ENCODE peak calls at places on chromosomes 7 and 10, in five cellular contexts. One of them, this sample, is unnamed.
A peak's percentile ranks its signal among the peaks of the same experiment; 100 is the strongest.

GRCh38 chr7:36283711-36284130 is 105.9 kb upstream of the ANLN start:
- DNase-seq in HCT116: no peak
- DNase-seq in HepG2: no peak
- DNase-seq in H1: no peak
- DNase-seq in GM12878: no peak
- DNase-seq in this sample: no peak

GRCh38 chr10:112471878-112472487 is 25.0 kb downstream of the VTI1A start:
- DNase-seq in HCT116: peak; percentile 72
- DNase-seq in HepG2: peak; percentile 52
- DNase-seq in H1: peak; percentile 55
- DNase-seq in GM12878: peak; percentile 25
- DNase-seq in this sample: peak; percentile 26

GRCh38 chr10:124025638-124026336 is 67.6 kb downstream of the CHST15 start:
- DNase-seq in HCT116: peak; percentile 15
- DNase-seq in HepG2: peak; percentile 48
- DNase-seq in H1: no peak
- DNase-seq in GM12878: no peak
- DNase-seq in this sample: peak; percentile 10

GRCh38 chr10:132302421-132302820 is 5.3 kb downstream of the STK32C start:
- DNase-seq in HCT116: no peak
- DNase-seq in HepG2: no peak
- DNase-seq in H1: no peak
- DNase-seq in GM12878: no peak
- DNase-seq in this sample: no peak

GRCh38 chr10:93461124-93461806 is 20.9 kb downstream of the MYOF start:
- DNase-seq in HCT116: no peak
- DNase-seq in HepG2: no peak
- DNase-seq in H1: no peak
- DNase-seq in GM12878: no peak
- DNase-seq in this sample: no peak

GRCh38 chr10:79022565-79023488 is 45.9 kb upstream of the ZMIZ1 start:
- DNase-seq in HCT116: peak; percentile 35
- DNase-seq in HepG2: peak; percentile 65
- DNase-seq in H1: peak; percentile 67
- DNase-seq in GM12878: peak; percentile 12
- DNase-seq in this sample: peak; percentile 94

GRCh38 chr7:116963234-116963633 is 9.9 kb downstream of the ST7 start:
- DNase-seq in HCT116: no peak
- DNase-seq in HepG2: no peak
- DNase-seq in H1: no peak
- DNase-seq in GM12878: no peak
- DNase-seq in this sample: no peak

GRCh38 chr10:16967000-16967865 is 150.0 kb upstream of the RSU1 start:
- DNase-seq in HCT116: no peak
- DNase-seq in HepG2: no peak
- DNase-seq in H1: no peak
- DNase-seq in GM12878: no peak
- DNase-seq in this sample: no peak

GRCh38 chr7:125184801-125185200 is 255.2 kb upstream of the POT1 start:
- DNase-seq in HCT116: no peak
- DNase-seq in HepG2: no peak
- DNase-seq in H1: no peak
- DNase-seq in GM12878: no peak
- DNase-seq in this sample: no peak

GRCh38 chr7:93622036-93622714 is 47.7 kb upstream of the CALCR start:
- DNase-seq in HCT116: peak; percentile 38
- DNase-seq in HepG2: peak; percentile 20
- DNase-seq in H1: no peak
- DNase-seq in GM12878: no peak
- DNase-seq in this sample: peak; percentile 35

GRCh38 chr10:73591935-73592699 is 975 bp upstream of the USP54 start:
- DNase-seq in HCT116: peak; percentile 48
- DNase-seq in HepG2: peak; percentile 95
- DNase-seq in H1: no peak
- DNase-seq in GM12878: peak; percentile 31
- DNase-seq in this sample: peak; percentile 83

GRCh38 chr10:3526721-3527120 is 258.3 kb downstream of the KLF6 start:
- DNase-seq in HCT116: no peak
- DNase-seq in HepG2: no peak
- DNase-seq in H1: no peak
- DNase-seq in GM12878: no peak
- DNase-seq in this sample: no peak

GRCh38 chr10:108204528-108205313 is 1040.2 kb upstream of the SORCS1 start:
- DNase-seq in HCT116: no peak
- DNase-seq in HepG2: no peak
- DNase-seq in H1: no peak
- DNase-seq in GM12878: peak; percentile 11
- DNase-seq in this sample: peak; percentile 6

GRCh38 chr10:14583252-14583651 is 191.4 kb downstream of the FAM107B start:
- DNase-seq in HCT116: no peak
- DNase-seq in HepG2: no peak
- DNase-seq in H1: no peak
- DNase-seq in GM12878: no peak
- DNase-seq in this sample: no peak

GRCh38 chr7:84083846-84084245 is 110.7 kb downstream of the SEMA3A start:
- DNase-seq in HCT116: no peak
- DNase-seq in HepG2: no peak
- DNase-seq in H1: no peak
- DNase-seq in GM12878: no peak
- DNase-seq in this sample: no peak

GRCh38 chr7:13800694-13801448 is 188.6 kb downstream of the ETV1 start:
- DNase-seq in HCT116: no peak
- DNase-seq in HepG2: no peak
- DNase-seq in H1: no peak
- DNase-seq in GM12878: no peak
- DNase-seq in this sample: no peak

GRCh38 chr10:25683291-25683690 is 250.7 kb upstream of the MYO3A start:
- DNase-seq in HCT116: no peak
- DNase-seq in HepG2: no peak
- DNase-seq in H1: no peak
- DNase-seq in GM12878: no peak
- DNase-seq in this sample: no peak

GRCh38 chr7:12123172-12123571 is 87.9 kb upstream of the TMEM106B start:
- DNase-seq in HCT116: no peak
- DNase-seq in HepG2: no peak
- DNase-seq in H1: no peak
- DNase-seq in GM12878: no peak
- DNase-seq in this sample: no peak

GRCh38 chr10:90751107-90751997 is 106.5 kb downstream of the HTR7 start:
- DNase-seq in HCT116: peak; percentile 45
- DNase-seq in HepG2: peak; percentile 49
- DNase-seq in H1: peak; percentile 79
- DNase-seq in GM12878: peak; percentile 27
- DNase-seq in this sample: peak; percentile 35

GRCh38 chr10:52771534-52772455 is 789 bp downstream of the MBL2 start:
- DNase-seq in HCT116: no peak
- DNase-seq in HepG2: peak; percentile 88
- DNase-seq in H1: peak; percentile 13
- DNase-seq in GM12878: no peak
- DNase-seq in this sample: no peak

GRCh38 chr7:100575206-100575631 is 1.5 kb upstream of the SAP25 start:
- DNase-seq in HCT116: no peak
- DNase-seq in HepG2: no peak
- DNase-seq in H1: no peak
- DNase-seq in GM12878: no peak
- DNase-seq in this sample: peak; percentile 49

GRCh38 chr7:27174077-27175004 is at the start of gene HOXA10:
- DNase-seq in HCT116: no peak
- DNase-seq in HepG2: no peak
- DNase-seq in H1: peak; percentile 69
- DNase-seq in GM12878: no peak
- DNase-seq in this sample: no peak

GRCh38 chr7:51138121-51139085 is 178.2 kb downstream of the COBL start:
- DNase-seq in HCT116: no peak
- DNase-seq in HepG2: no peak
- DNase-seq in H1: peak; percentile 24
- DNase-seq in GM12878: no peak
- DNase-seq in this sample: no peak

GRCh38 chr7:49398730-49399129 is 374.7 kb upstream of the VWC2 start:
- DNase-seq in HCT116: no peak
- DNase-seq in HepG2: no peak
- DNase-seq in H1: no peak
- DNase-seq in GM12878: no peak
- DNase-seq in this sample: no peak

DNA sequence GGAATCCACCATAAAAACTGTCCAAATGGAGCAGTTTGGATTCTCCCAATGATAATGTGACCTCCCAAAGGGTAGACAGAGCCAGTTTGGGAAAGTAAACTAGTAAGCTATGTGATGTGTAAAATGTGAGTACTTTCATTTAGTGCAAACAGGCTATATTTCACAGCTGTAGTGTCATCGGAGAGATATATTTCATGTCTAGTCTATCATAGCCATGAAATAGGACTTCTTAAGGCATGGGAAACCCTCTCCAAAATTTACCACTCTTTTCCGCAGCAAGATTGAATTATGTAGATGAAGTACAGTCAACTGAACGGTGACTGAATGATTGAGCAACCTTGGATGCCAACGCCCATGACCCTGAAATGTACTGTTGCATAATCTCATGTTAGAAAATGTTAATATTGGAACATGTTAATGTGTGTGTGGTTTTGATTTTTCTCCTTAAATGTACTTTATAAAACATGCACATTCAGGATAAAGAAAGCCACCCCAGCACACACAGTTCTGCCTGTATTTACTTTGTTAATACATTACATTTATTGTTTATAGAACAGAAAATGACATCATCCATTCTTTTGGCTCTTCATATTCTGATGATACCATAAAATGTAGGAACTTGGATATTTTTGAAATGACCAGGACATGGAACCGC is 140.5 kb downstream of the NRP1 start:
- DNase-seq in HCT116: no peak
- DNase-seq in HepG2: peak; percentile 45
- DNase-seq in H1: no peak
- DNase-seq in GM12878: no peak
- DNase-seq in this sample: no peak
- TF ChIP-seq CEBPB in HCT116: no peak
- TF ChIP-seq CEBPB in HepG2: peak; percentile 97
- TF ChIP-seq CEBPB in H1: no peak
- TF ChIP-seq CEBPB in GM12878: no peak
- TF ChIP-seq CEBPB in this sample: no peak

DNA sequence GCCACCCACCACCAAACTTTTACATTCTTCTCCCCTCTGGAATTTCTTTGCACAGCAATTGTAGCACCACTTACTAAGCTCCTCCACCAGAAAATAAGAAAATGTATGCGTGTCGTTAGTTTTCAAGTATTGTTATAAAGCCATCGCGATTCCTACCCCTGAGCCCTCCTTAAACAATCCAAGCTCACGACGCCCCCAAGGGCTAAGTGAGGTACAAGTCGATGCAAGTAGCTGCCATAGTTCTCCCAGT is 1.3 kb downstream of the FRAT2 start:
- DNase-seq in HCT116: no peak
- DNase-seq in HepG2: no peak
- DNase-seq in H1: no peak
- DNase-seq in GM12878: no peak
- DNase-seq in this sample: peak; percentile 69
- TF ChIP-seq ATF3 in HCT116: no peak
- TF ChIP-seq ATF3 in HepG2: no peak
- TF ChIP-seq ATF3 in H1: no peak
- TF ChIP-seq ATF3 in GM12878: no peak
- TF ChIP-seq ATF3 in this sample: no peak

DNA sequence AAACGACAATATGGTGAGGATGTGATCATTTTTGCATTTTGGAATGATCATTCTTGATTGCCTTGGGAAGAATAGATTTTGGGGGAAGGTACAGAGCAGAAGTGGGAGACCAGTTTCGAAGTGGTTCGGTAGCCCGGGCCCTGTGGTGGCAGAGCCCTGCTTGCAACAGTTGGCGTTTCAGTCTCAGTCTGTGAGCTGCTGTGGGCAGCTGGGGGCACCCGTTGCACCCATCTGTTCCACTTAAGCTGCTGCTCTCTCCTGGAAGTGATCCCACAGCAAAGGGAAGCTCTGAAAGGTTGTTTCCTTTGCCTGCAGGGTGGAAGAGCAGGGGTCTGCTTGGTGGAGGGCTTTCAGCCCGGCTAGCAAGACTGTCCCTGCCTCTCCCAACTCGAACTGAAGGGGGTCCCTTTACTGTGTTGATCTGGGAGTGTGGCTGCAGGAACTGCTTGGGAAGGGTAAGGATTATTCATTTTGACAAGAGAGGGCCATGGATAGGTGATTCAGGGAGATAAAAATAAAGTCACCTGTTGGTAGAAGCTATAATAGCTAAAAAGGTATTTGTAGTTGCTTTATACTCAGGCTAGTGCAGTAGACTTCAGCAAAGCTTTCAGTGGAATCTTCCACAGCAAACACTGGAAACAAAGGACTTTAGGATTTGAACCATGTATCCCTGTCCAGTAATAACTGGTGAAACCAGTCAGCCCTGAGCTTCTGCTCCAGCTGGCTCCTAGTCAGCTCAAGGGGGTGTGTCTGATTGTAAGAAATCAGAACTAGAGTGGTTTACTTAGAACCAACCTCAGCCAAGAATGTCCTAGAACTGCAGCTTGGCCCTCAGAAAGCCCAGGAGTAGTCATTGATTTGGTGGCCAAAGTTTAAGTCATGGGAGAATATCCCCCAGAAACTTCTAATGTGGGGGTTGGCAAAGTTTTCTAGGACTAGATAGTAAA is 53.1 kb upstream of the PDCD4 start:
- DNase-seq in HCT116: no peak
- DNase-seq in HepG2: no peak
- DNase-seq in H1: no peak
- DNase-seq in GM12878: no peak
- DNase-seq in this sample: no peak
- TF ChIP-seq CEBPB in HCT116: no peak
- TF ChIP-seq CEBPB in HepG2: no peak
- TF ChIP-seq CEBPB in H1: no peak
- TF ChIP-seq CEBPB in GM12878: no peak
- TF ChIP-seq CEBPB in this sample: no peak

GRCh38 chr10:117627561-117627960 is 85.0 kb downstream of the EMX2 start:
- DNase-seq in HCT116: no peak
- DNase-seq in HepG2: no peak
- DNase-seq in H1: peak; percentile 26
- DNase-seq in GM12878: no peak
- DNase-seq in this sample: no peak
- TF ChIP-seq ATF3 in HCT116: no peak
- TF ChIP-seq ATF3 in HepG2: no peak
- TF ChIP-seq ATF3 in H1: no peak
- TF ChIP-seq ATF3 in GM12878: no peak
- TF ChIP-seq ATF3 in this sample: no peak

GRCh38 chr10:101290415-101290814 is 61.2 kb upstream of the LBX1 start:
- DNase-seq in HCT116: no peak
- DNase-seq in HepG2: no peak
- DNase-seq in H1: no peak
- DNase-seq in GM12878: no peak
- DNase-seq in this sample: no peak

GRCh38 chr10:101292194-101293006 is 61.6 kb upstream of the BTRC start:
- DNase-seq in HCT116: no peak
- DNase-seq in HepG2: no peak
- DNase-seq in H1: peak; percentile 65
- DNase-seq in GM12878: no peak
- DNase-seq in this sample: peak; percentile 36

GRCh38 chr10:101289541-101289940 is 60.3 kb upstream of the LBX1 start:
- DNase-seq in HCT116: no peak
- DNase-seq in HepG2: no peak
- DNase-seq in H1: no peak
- DNase-seq in GM12878: no peak
- DNase-seq in this sample: no peak

GRCh38 chr10:101293007-101293723 is 60.8 kb upstream of the BTRC start:
- DNase-seq in HCT116: no peak
- DNase-seq in HepG2: no peak
- DNase-seq in H1: peak; percentile 65
- DNase-seq in GM12878: no peak
- DNase-seq in this sample: no peak

GRCh38 chr10:101291254-101292193 is 62.3 kb upstream of the LBX1 start:
- DNase-seq in HCT116: no peak
- DNase-seq in HepG2: peak; percentile 30
- DNase-seq in H1: peak; percentile 86
- DNase-seq in GM12878: no peak
- DNase-seq in this sample: peak; percentile 78
- TF ChIP-seq CEBPB in HCT116: no peak
- TF ChIP-seq CEBPB in HepG2: no peak
- TF ChIP-seq CEBPB in H1: no peak
- TF ChIP-seq CEBPB in GM12878: no peak
- TF ChIP-seq CEBPB in this sample: no peak